ENCODE peak calls at places on chromosomes 11 and 22, in eight cellular contexts. A is adrenal gland, M is GM12891, D is transverse colon, N is sigmoid colon, C is ovary, W is uterus, Z is endothelial cell of umbilical vein. P is an unnamed sample.

GRCh38 chr11:116644201-116644947 is 128.4 kb downstream of the BUD13 start:
- DNase-seq in A (no peak), M (no peak), D (no peak), N (no peak), C (no peak), W (no peak), Z (no peak), P (no peak)

GRCh38 chr11:5364214-5364613 is 12.9 kb downstream of the OR51B6 start:
- DNase-seq in A (no peak), M (no peak), D (no peak), N (no peak), C (no peak), W (no peak), Z (peak; percentile 43), P (no peak)

GRCh38 chr22:35426801-35427140 is 26.8 kb downstream of the MCM5 start:
- DNase-seq in A (no peak), M (no peak), D (no peak), N (no peak), C (no peak), W (no peak), Z (no peak), P (no peak)

GRCh38 chr11:19849947-19850593 is 137.4 kb downstream of the NAV2 start:
- DNase-seq in A (no peak), M (no peak), D (no peak), N (no peak), C (no peak), W (no peak), Z (no peak), P (no peak)

GRCh38 chr11:76723548-76723947 is 53.0 kb upstream of the LRRC32 start:
- DNase-seq in A (no peak), M (no peak), D (no peak), N (peak; percentile 8), C (no peak), W (no peak), Z (no peak), P (no peak)

GRCh38 chr11:12812849-12813248 is 138.6 kb downstream of the TEAD1 start:
- DNase-seq in A (no peak), M (no peak), D (no peak), N (no peak), C (peak; percentile 60), W (no peak), Z (no peak), P (peak; percentile 15)

GRCh38 chr11:68798221-68798813 is 43.4 kb downstream of the CPT1A start:
- DNase-seq in A (no peak), M (no peak), D (peak; percentile 34), N (no peak), C (peak; percentile 54), W (no peak), Z (peak; percentile 10), P (peak; percentile 37)

GRCh38 chr11:7186190-7186589 is 65.5 kb upstream of the SYT9 start:
- DNase-seq in A (no peak), M (no peak), D (no peak), N (no peak), C (no peak), W (no peak), Z (no peak), P (no peak)

GRCh38 chr11:19472679-19473078 is 231.9 kb upstream of the E2F8 start:
- DNase-seq in A (no peak), M (no peak), D (no peak), N (no peak), C (no peak), W (no peak), Z (no peak), P (no peak)

GRCh38 chr22:38262051-38262795 is 10.6 kb downstream of the TMEM184B start:
- DNase-seq in A (peak; percentile 80), M (no peak), D (peak; percentile 78), N (peak; percentile 79), C (peak; percentile 74), W (peak; percentile 70), Z (peak; percentile 29), P (peak; percentile 62)

GRCh38 chr11:113314065-113314388 is 356 bp upstream of the TTC12 start:
- DNase-seq in A (no peak), M (no peak), D (no peak), N (no peak), C (no peak), W (no peak), Z (no peak), P (no peak)

GRCh38 chr11:93903989-93904388 is 53.6 kb upstream of the VSTM5 start:
- DNase-seq in A (no peak), M (no peak), D (no peak), N (no peak), C (no peak), W (no peak), Z (no peak), P (no peak)

GRCh38 chr11:119863811-119864601 is 135.0 kb upstream of the NECTIN1 start:
- DNase-seq in A (no peak), M (no peak), D (peak; percentile 85), N (no peak), C (no peak), W (no peak), Z (no peak), P (no peak)

GRCh38 chr11:133928628-133929059 is 28.1 kb downstream of the IGSF9B start:
- DNase-seq in A (no peak), M (no peak), D (no peak), N (no peak), C (no peak), W (no peak), Z (no peak), P (no peak)

GRCh38 chr11:113339909-113340569 is 25.7 kb downstream of the TTC12 start:
- DNase-seq in A (no peak), M (no peak), D (no peak), N (no peak), C (no peak), W (no peak), Z (no peak), P (no peak)

GRCh38 chr11:113554531-113554930 is 79.3 kb upstream of the DRD2 start:
- DNase-seq in A (no peak), M (no peak), D (no peak), N (no peak), C (no peak), W (no peak), Z (no peak), P (no peak)

GRCh38 chr11:102269927-102270326 is 47.4 kb upstream of the BIRC3 start:
- DNase-seq in A (no peak), M (no peak), D (no peak), N (no peak), C (no peak), W (no peak), Z (no peak), P (no peak)

GRCh38 chr22:41286639-41287091 is 678 bp upstream of the RANGAP1 start:
- DNase-seq in A (peak; percentile 78), M (no peak), D (no peak), N (no peak), C (no peak), W (no peak), Z (no peak), P (peak; percentile 84)

GRCh38 chr11:125348704-125349635 is 147.1 kb downstream of the FEZ1 start:
- DNase-seq in A (peak; percentile 66), M (peak; percentile 59), D (peak; percentile 39), N (peak; percentile 74), C (peak; percentile 82), W (peak; percentile 51), Z (peak; percentile 39), P (no peak)

GRCh38 chr11:12762696-12763324 is 88.6 kb downstream of the TEAD1 start:
- DNase-seq in A (no peak), M (no peak), D (no peak), N (no peak), C (no peak), W (no peak), Z (no peak), P (no peak)

GRCh38 chr11:34345991-34346480 is 11.8 kb downstream of the ABTB2 start:
- DNase-seq in A (no peak), M (no peak), D (no peak), N (no peak), C (no peak), W (peak; percentile 45), Z (no peak), P (no peak)

GRCh38 chr11:8228206-8228605 is 35.5 kb downstream of the LMO1 start:
- DNase-seq in A (no peak), M (no peak), D (no peak), N (no peak), C (no peak), W (no peak), Z (no peak), P (no peak)

GRCh38 chr11:60950933-60951610 is 904 bp downstream of the SLC15A3 start:
- DNase-seq in A (no peak), M (no peak), D (no peak), N (no peak), C (peak; percentile 73), W (no peak), Z (no peak), P (no peak)

GRCh38 chr22:32693102-32693501 is 108.4 kb upstream of the TIMP3 start:
- DNase-seq in A (no peak), M (no peak), D (no peak), N (no peak), C (no peak), W (no peak), Z (no peak), P (no peak)

GRCh38 chr11:67434395-67434881 is 3.0 kb downstream of the PTPRCAP start:
- DNase-seq in A (no peak), M (no peak), D (no peak), N (no peak), C (no peak), W (no peak), Z (no peak), P (no peak)
- TF ChIP-seq POLR2A in A (no peak), M (peak; percentile 65), D (no peak), N (no peak), C (no peak), W (no peak), Z (no peak), P (no peak)

DNA sequence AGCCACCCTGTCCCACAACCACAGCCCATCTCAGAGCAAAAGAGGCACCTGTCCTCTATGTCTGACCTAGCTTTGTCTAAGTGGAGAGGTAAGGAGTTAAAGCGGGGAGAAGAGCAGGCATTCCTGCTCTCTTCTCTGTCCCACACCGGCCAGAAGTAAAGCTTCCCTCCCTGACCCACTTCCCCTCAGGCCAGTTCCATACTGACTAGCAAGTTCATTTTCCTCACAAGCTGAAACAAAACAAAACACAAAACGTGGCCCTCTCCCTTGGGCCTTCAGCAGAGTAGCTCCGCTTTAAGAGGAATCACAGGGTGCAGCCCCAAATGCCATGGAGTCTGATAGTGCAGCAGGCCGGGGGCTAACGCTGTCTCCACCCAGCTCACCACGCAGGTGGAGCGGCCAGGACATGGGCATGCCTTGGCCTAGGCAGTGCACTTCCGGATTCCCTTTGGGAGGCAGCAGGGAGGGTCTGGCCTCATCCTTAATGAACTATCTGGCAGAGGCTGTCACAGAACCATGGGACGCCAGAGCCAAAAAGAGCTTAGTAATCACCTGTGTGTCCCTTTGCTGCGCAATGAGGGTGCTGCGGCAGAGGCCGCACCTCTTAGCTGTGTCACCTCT is 34.0 kb downstream of the FLI1 start:
- DNase-seq in A (no peak), M (no peak), D (no peak), N (no peak), C (no peak), W (no peak), Z (no peak), P (no peak)
- TF ChIP-seq POLR2A in A (no peak), M (no peak), D (no peak), N (no peak), C (no peak), W (no peak), Z (no peak), P (no peak)

GRCh38 chr11:45917623-45918330 is at the start of gene PEX16:
- DNase-seq in A (peak; percentile 98), M (peak; percentile 98), D (peak; percentile 97), N (peak; percentile 99), C (peak; percentile 98), W (peak; percentile 98), Z (peak; percentile 99), P (peak; percentile 98)
- TF ChIP-seq POLR2A in A (peak; percentile 68), M (peak; percentile 91), D (peak; percentile 86), N (peak; percentile 75), C (peak; percentile 86), W (peak; percentile 89), Z (peak; percentile 95), P (peak; percentile 84)

GRCh38 chr11:66842896-66843775 is at the start of gene RCE1:
- DNase-seq in A (peak; percentile 95), M (peak; percentile 97), D (peak; percentile 91), N (peak; percentile 94), C (peak; percentile 95), W (peak; percentile 82), Z (peak; percentile 91), P (peak; percentile 95)
- TF ChIP-seq POLR2A in A (peak; percentile 93), M (peak; percentile 95), D (peak; percentile 94), N (peak; percentile 39), C (peak; percentile 96), W (peak; percentile 81), Z (peak; percentile 94), P (peak; percentile 95)

P was measured in erythroblast.